ENCODE peak calls at places on chromosome 11, in four cellular contexts. E, V, O and N are unnamed samples.

GRCh38 chr11:111764621-111765020 is 1.6 kb downstream of the PPP2R1B start:
- DNase-seq in O (no peak), E (no peak), V (no peak), N (no peak)

GRCh38 chr11:17810736-17811135 is 76.2 kb downstream of the KCNC1 start:
- DNase-seq in E (no peak), O (no peak), V (no peak), N (no peak)

GRCh38 chr11:23856654-23857053 is 640.2 kb upstream of the LUZP2 start:
- DNase-seq in V (no peak), O (no peak), E (no peak), N (no peak)

GRCh38 chr11:67345949-67346819 is 7.2 kb downstream of the POLD4 start:
- DNase-seq in V (peak), E (no peak), O (peak), N (no peak)

GRCh38 chr11:124865902-124866851 is 945 bp downstream of the ROBO3 start:
- DNase-seq in V (no peak), E (no peak), O (peak), N (peak)

GRCh38 chr11:17765381-17766359 is 31.1 kb downstream of the KCNC1 start:
- DNase-seq in V (no peak), O (no peak), E (no peak), N (no peak)

GRCh38 chr11:126862664-126863247 is 137.8 kb downstream of the KIRREL3 start:
- DNase-seq in E (no peak), O (no peak), V (no peak), N (no peak)

GRCh38 chr11:15158351-15159015 is 43.8 kb downstream of the INSC start:
- DNase-seq in E (no peak), O (no peak), V (no peak), N (no peak)

GRCh38 chr11:105132716-105133511 is 6.7 kb downstream of the CARD18 start:
- DNase-seq in V (no peak), E (no peak), O (no peak), N (no peak)

GRCh38 chr11:113176971-113177370 is 137.4 kb upstream of the TTC12 start:
- DNase-seq in O (no peak), E (no peak), V (no peak), N (no peak)

GRCh38 chr11:10556590-10556989 is 11.9 kb downstream of the LYVE1 start:
- DNase-seq in E (no peak), O (no peak), V (no peak), N (no peak)
- H3K27ac ChIP-seq in E (no peak), O (no peak), V (no peak), N (no peak)

GRCh38 chr11:2041153-2041552 is 43.5 kb upstream of the H19 start:
- DNase-seq in V (no peak), O (no peak), E (no peak), N (no peak)
- H3K27ac ChIP-seq in V (no peak), O (no peak), E (no peak), N (no peak)

GRCh38 chr11:37861671-37862070 is 1263.6 kb upstream of the RAG2 start:
- DNase-seq in E (no peak), V (no peak), O (no peak), N (no peak)

GRCh38 chr11:37857726-37858125 is 1259.7 kb upstream of the RAG2 start:
- DNase-seq in V (no peak), E (no peak), O (no peak), N (no peak)

DNA sequence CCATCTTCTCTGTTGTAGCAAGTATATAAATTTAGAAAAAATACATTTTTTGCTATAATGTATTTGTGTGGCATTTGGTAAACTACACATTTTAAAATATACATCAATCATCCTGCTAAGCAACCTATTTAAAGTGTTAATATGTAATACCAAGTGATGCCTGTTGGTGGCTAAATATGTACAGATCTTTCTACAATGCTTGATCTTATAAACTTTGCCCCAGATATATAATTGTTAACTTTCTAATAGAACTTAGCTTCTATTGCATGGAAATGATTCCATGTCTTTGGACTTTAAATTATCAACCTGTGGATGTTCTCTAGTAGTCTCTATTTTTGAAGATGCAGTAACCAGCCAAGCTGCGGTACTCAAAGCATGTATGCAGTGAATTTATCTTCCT is 1260.4 kb upstream of the RAG2 start:
- DNase-seq in O (no peak), E (no peak), V (no peak), N (no peak)
- H3K27ac ChIP-seq in O (no peak), E (no peak), V (no peak), N (no peak)

GRCh38 chr11:102599642-102600261 is 25.4 kb downstream of the MMP20 start:
- DNase-seq in V (no peak), E (no peak), O (no peak), N (no peak)
- H3K27ac ChIP-seq in V (peak), E (no peak), O (peak), N (no peak)

GRCh38 chr11:1868636-1869291 is 15.9 kb downstream of the LSP1 start:
- DNase-seq in V (no peak), E (no peak), O (no peak), N (no peak)
- H3K27ac ChIP-seq in V (no peak), E (no peak), O (peak), N (no peak)

GRCh38 chr11:35216962-35217667 is 78.1 kb downstream of the CD44 start:
- DNase-seq in E (no peak), O (no peak), V (peak), N (no peak)
- H3K27ac ChIP-seq in E (no peak), O (no peak), V (peak), N (no peak)